ENCODE peak calls at places on chromosome 1, in four cellular contexts. One of them, this sample, is unnamed.

GRCh38 chr1:3690282-3691065 is 38.2 kb downstream of the TP73 start:
- DNase-seq in SW480: no peak
- DNase-seq in fibroblast of pulmonary artery: no peak
- DNase-seq in stimulated activated CD4-positive, alpha-beta T cell treated with anti-CD3 and anti-CD28 coated beads, Interleukin-1b, Interleukin-23, amount 100 ng/mL, for 4 hours: no peak
- DNase-seq in this sample: no peak

GRCh38 chr1:19344372-19344810 is 32.3 kb downstream of the SLC66A1 start:
- DNase-seq in fibroblast of pulmonary artery: peak
- DNase-seq in SW480: peak
- DNase-seq in stimulated activated CD4-positive, alpha-beta T cell treated with anti-CD3 and anti-CD28 coated beads, Interleukin-1b, Interleukin-23, amount 100 ng/mL, for 4 hours: peak
- DNase-seq in this sample: peak

GRCh38 chr1:17023573-17023972 is 11.8 kb upstream of the ATP13A2 start:
- DNase-seq in fibroblast of pulmonary artery: no peak
- DNase-seq in stimulated activated CD4-positive, alpha-beta T cell treated with anti-CD3 and anti-CD28 coated beads, Interleukin-1b, Interleukin-23, amount 100 ng/mL, for 4 hours: no peak
- DNase-seq in SW480: no peak
- DNase-seq in this sample: no peak

GRCh38 chr1:145992502-145992936 is 3.9 kb downstream of the TXNIP start:
- DNase-seq in stimulated activated CD4-positive, alpha-beta T cell treated with anti-CD3 and anti-CD28 coated beads, Interleukin-1b, Interleukin-23, amount 100 ng/mL, for 4 hours: no peak
- DNase-seq in fibroblast of pulmonary artery: no peak
- DNase-seq in SW480: no peak
- DNase-seq in this sample: no peak

GRCh38 chr1:7572654-7573152 is 198.4 kb upstream of the VAMP3 start:
- DNase-seq in stimulated activated CD4-positive, alpha-beta T cell treated with anti-CD3 and anti-CD28 coated beads, Interleukin-1b, Interleukin-23, amount 100 ng/mL, for 4 hours: no peak
- DNase-seq in fibroblast of pulmonary artery: no peak
- DNase-seq in SW480: no peak
- DNase-seq in this sample: peak

GRCh38 chr1:220514256-220514655 is 13.7 kb upstream of the MARK1 start:
- DNase-seq in SW480: no peak
- DNase-seq in stimulated activated CD4-positive, alpha-beta T cell treated with anti-CD3 and anti-CD28 coated beads, Interleukin-1b, Interleukin-23, amount 100 ng/mL, for 4 hours: no peak
- DNase-seq in fibroblast of pulmonary artery: no peak
- DNase-seq in this sample: no peak

GRCh38 chr1:111204211-111204883 is 3.9 kb upstream of the DENND2D start:
- DNase-seq in SW480: peak
- DNase-seq in stimulated activated CD4-positive, alpha-beta T cell treated with anti-CD3 and anti-CD28 coated beads, Interleukin-1b, Interleukin-23, amount 100 ng/mL, for 4 hours: peak
- DNase-seq in fibroblast of pulmonary artery: no peak
- DNase-seq in this sample: peak

GRCh38 chr1:226482975-226483660 is 65.4 kb upstream of the STUM start:
- DNase-seq in stimulated activated CD4-positive, alpha-beta T cell treated with anti-CD3 and anti-CD28 coated beads, Interleukin-1b, Interleukin-23, amount 100 ng/mL, for 4 hours: no peak
- DNase-seq in SW480: no peak
- DNase-seq in fibroblast of pulmonary artery: no peak
- DNase-seq in this sample: no peak

GRCh38 chr1:17119744-17120482 is 662 bp upstream of the PADI2 start:
- DNase-seq in stimulated activated CD4-positive, alpha-beta T cell treated with anti-CD3 and anti-CD28 coated beads, Interleukin-1b, Interleukin-23, amount 100 ng/mL, for 4 hours: no peak
- DNase-seq in fibroblast of pulmonary artery: no peak
- DNase-seq in SW480: no peak
- DNase-seq in this sample: no peak

GRCh38 chr1:177274687-177275211 is 104.0 kb downstream of the BRINP2 start:
- DNase-seq in SW480: no peak
- DNase-seq in fibroblast of pulmonary artery: peak
- DNase-seq in stimulated activated CD4-positive, alpha-beta T cell treated with anti-CD3 and anti-CD28 coated beads, Interleukin-1b, Interleukin-23, amount 100 ng/mL, for 4 hours: no peak
- DNase-seq in this sample: no peak

GRCh38 chr1:7117599-7118281 is 332.5 kb downstream of the CAMTA1 start:
- DNase-seq in SW480: peak
- DNase-seq in stimulated activated CD4-positive, alpha-beta T cell treated with anti-CD3 and anti-CD28 coated beads, Interleukin-1b, Interleukin-23, amount 100 ng/mL, for 4 hours: no peak
- DNase-seq in fibroblast of pulmonary artery: peak
- DNase-seq in this sample: no peak

GRCh38 chr1:156804026-156804425 is 12.6 kb downstream of the SH2D2A start:
- DNase-seq in stimulated activated CD4-positive, alpha-beta T cell treated with anti-CD3 and anti-CD28 coated beads, Interleukin-1b, Interleukin-23, amount 100 ng/mL, for 4 hours: no peak
- DNase-seq in fibroblast of pulmonary artery: no peak
- DNase-seq in SW480: no peak
- DNase-seq in this sample: no peak

GRCh38 chr1:201750120-201750519 is 78.8 kb upstream of the IPO9 start:
- DNase-seq in fibroblast of pulmonary artery: no peak
- DNase-seq in SW480: no peak
- DNase-seq in stimulated activated CD4-positive, alpha-beta T cell treated with anti-CD3 and anti-CD28 coated beads, Interleukin-1b, Interleukin-23, amount 100 ng/mL, for 4 hours: no peak
- DNase-seq in this sample: no peak

GRCh38 chr1:241990040-241990439 is 8.9 kb downstream of the MAP1LC3C start:
- DNase-seq in stimulated activated CD4-positive, alpha-beta T cell treated with anti-CD3 and anti-CD28 coated beads, Interleukin-1b, Interleukin-23, amount 100 ng/mL, for 4 hours: no peak
- DNase-seq in fibroblast of pulmonary artery: peak
- DNase-seq in SW480: no peak
- DNase-seq in this sample: peak

GRCh38 chr1:96834986-96835385 is 113.4 kb downstream of the PTBP2 start:
- DNase-seq in fibroblast of pulmonary artery: no peak
- DNase-seq in SW480: no peak
- DNase-seq in stimulated activated CD4-positive, alpha-beta T cell treated with anti-CD3 and anti-CD28 coated beads, Interleukin-1b, Interleukin-23, amount 100 ng/mL, for 4 hours: no peak
- DNase-seq in this sample: no peak

This sample was measured in LoVo.